ENCODE peak calls at places on chromosomes 11 and 22, in five cellular contexts. One of them, this sample, is unnamed.

GRCh38 chr11:10481567-10482349 is 26.7 kb downstream of the AMPD3 start:
- DNase-seq in body of pancreas: no peak
- DNase-seq in stomach: no peak
- DNase-seq in MCF 10A: no peak
- DNase-seq in neural crest cell: no peak
- DNase-seq in this sample: no peak

GRCh38 chr22:44191036-44191454 is 10.3 kb downstream of the PARVG start:
- DNase-seq in stomach: no peak
- DNase-seq in neural crest cell: no peak
- DNase-seq in body of pancreas: no peak
- DNase-seq in MCF 10A: peak
- DNase-seq in this sample: no peak

GRCh38 chr11:126686938-126687337 is 313.6 kb downstream of the KIRREL3 start:
- DNase-seq in MCF 10A: no peak
- DNase-seq in neural crest cell: no peak
- DNase-seq in body of pancreas: no peak
- DNase-seq in stomach: no peak
- DNase-seq in this sample: no peak

GRCh38 chr11:126084608-126084912 is 21.9 kb upstream of the CDON start:
- DNase-seq in stomach: no peak
- DNase-seq in MCF 10A: no peak
- DNase-seq in neural crest cell: no peak
- DNase-seq in body of pancreas: no peak
- DNase-seq in this sample: no peak

GRCh38 chr22:30251661-30252226 is 5.2 kb upstream of the LIF start:
- DNase-seq in body of pancreas: no peak
- DNase-seq in stomach: no peak
- DNase-seq in neural crest cell: no peak
- DNase-seq in MCF 10A: peak
- DNase-seq in this sample: no peak

GRCh38 chr22:19988331-19988808 is 28.3 kb downstream of the ARVCF start:
- DNase-seq in MCF 10A: no peak
- DNase-seq in stomach: no peak
- DNase-seq in neural crest cell: no peak
- DNase-seq in body of pancreas: no peak
- DNase-seq in this sample: no peak

GRCh38 chr11:33320814-33321330 is 63.7 kb downstream of the HIPK3 start:
- DNase-seq in stomach: no peak
- DNase-seq in MCF 10A: no peak
- DNase-seq in neural crest cell: no peak
- DNase-seq in body of pancreas: no peak
- DNase-seq in this sample: no peak

GRCh38 chr22:47199261-47199948 is 437.0 kb downstream of the TBC1D22A start:
- DNase-seq in stomach: peak
- DNase-seq in MCF 10A: no peak
- DNase-seq in neural crest cell: no peak
- DNase-seq in body of pancreas: no peak
- DNase-seq in this sample: no peak

GRCh38 chr22:19887251-19887985 is 32.7 kb upstream of the GNB1L start:
- DNase-seq in body of pancreas: no peak
- DNase-seq in neural crest cell: no peak
- DNase-seq in stomach: no peak
- DNase-seq in MCF 10A: no peak
- DNase-seq in this sample: peak

GRCh38 chr11:31479073-31479472 is 30.3 kb downstream of the IMMP1L start:
- DNase-seq in stomach: no peak
- DNase-seq in neural crest cell: no peak
- DNase-seq in body of pancreas: no peak
- DNase-seq in MCF 10A: no peak
- DNase-seq in this sample: no peak

GRCh38 chr22:25048659-25049657 is 96.4 kb downstream of the KIAA1671 start:
- DNase-seq in MCF 10A: peak
- DNase-seq in body of pancreas: peak
- DNase-seq in stomach: peak
- DNase-seq in neural crest cell: peak
- DNase-seq in this sample: peak
- TF ChIP-seq CTCF in MCF 10A: peak
- TF ChIP-seq CTCF in body of pancreas: peak
- TF ChIP-seq CTCF in stomach: peak
- TF ChIP-seq CTCF in neural crest cell: peak
- TF ChIP-seq CTCF in this sample: peak

GRCh38 chr22:50262973-50263617 is 1.6 kb upstream of the MAPK12 start:
- DNase-seq in MCF 10A: no peak
- DNase-seq in stomach: no peak
- DNase-seq in body of pancreas: no peak
- DNase-seq in neural crest cell: no peak
- DNase-seq in this sample: no peak
- TF ChIP-seq CTCF in MCF 10A: no peak
- TF ChIP-seq CTCF in stomach: no peak
- TF ChIP-seq CTCF in body of pancreas: no peak
- TF ChIP-seq CTCF in neural crest cell: no peak
- TF ChIP-seq CTCF in this sample: no peak

DNA sequence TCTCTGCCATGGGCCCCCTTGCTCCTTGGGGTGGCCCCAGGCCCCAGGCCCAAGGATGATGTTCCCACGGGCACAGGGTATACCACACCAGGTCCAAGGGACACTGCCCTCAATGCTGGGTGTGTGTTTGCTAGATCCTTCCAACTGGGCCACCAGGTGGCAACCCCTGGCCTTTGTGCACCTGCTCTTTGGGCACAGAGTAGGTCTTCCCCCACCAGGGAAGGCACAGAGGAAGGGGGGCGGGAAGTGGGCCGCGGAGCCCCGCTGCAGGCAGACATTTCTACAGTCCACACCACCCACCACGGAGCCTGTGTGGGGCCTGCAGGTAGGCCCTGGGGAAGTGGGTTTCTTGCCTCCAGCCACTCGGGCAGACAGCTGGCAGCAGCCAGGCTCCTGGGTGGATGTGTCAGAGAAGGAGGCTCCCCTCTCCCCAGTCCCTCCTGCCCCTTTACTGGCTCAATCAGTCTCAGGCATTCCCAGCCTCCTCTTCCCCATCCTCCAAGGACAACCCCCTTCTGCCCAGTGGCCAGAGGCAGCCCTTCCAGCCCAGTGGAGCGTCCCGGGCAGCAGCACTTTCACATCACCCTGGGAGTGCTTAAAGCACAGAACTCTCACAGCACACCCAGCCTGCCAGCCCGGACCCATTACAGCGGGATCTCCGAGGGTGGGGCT is 21.6 kb downstream of the MAFF start:
- DNase-seq in body of pancreas: no peak
- DNase-seq in neural crest cell: no peak
- DNase-seq in stomach: no peak
- DNase-seq in MCF 10A: no peak
- DNase-seq in this sample: no peak
- TF ChIP-seq CTCF in body of pancreas: no peak
- TF ChIP-seq CTCF in neural crest cell: no peak
- TF ChIP-seq CTCF in stomach: no peak
- TF ChIP-seq CTCF in MCF 10A: peak
- TF ChIP-seq CTCF in this sample: no peak

DNA sequence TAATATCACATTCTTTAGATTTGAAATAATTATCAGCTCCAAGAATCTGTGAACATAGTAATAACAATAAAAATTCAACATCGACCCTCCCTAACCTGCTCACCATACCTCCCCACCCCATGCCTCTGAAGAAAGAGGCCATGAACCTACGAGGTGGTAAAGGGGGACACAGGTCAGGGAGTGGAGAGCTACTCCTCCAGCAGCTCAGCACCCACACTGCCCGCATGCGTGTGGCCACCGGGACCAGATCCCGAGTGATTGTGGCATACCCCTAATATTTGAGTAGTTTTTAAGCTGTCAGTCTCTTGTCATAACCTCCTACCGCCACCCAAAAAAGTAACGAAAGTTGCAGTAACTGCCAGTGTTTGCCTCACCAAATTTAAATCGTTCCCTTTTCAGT is 16.8 kb upstream of the ADSL start:
- DNase-seq in body of pancreas: no peak
- DNase-seq in neural crest cell: no peak
- DNase-seq in stomach: no peak
- DNase-seq in MCF 10A: no peak
- DNase-seq in this sample: no peak
- TF ChIP-seq CTCF in body of pancreas: no peak
- TF ChIP-seq CTCF in neural crest cell: no peak
- TF ChIP-seq CTCF in stomach: no peak
- TF ChIP-seq CTCF in MCF 10A: no peak
- TF ChIP-seq CTCF in this sample: no peak